ENCODE peak calls at places on chromosomes 16 and 17, in nine cellular contexts. H is choroid plexus epithelial cell, T is fibroblast of the aortic adventitia, K is fibroblast of mammary gland, X is B cell, L is RWPE1, I is AG09319, N is right lobe of liver, U is thoracic aorta. G is an unnamed sample.

GRCh38 chr17:81190591-81190990 is 24.6 kb upstream of the AATK start:
- DNase-seq in X (no peak), U (no peak), N (no peak), I (no peak), T (no peak), H (no peak), L (no peak), K (no peak), G (no peak)

GRCh38 chr17:48646183-48647102 is 20.3 kb upstream of the HOXB9 start:
- DNase-seq in I (no peak), K (no peak), N (no peak), L (no peak), X (no peak), U (no peak), T (no peak), H (no peak), G (peak)

GRCh38 chr16:50067290-50067853 is 1.6 kb downstream of the HEATR3 start:
- DNase-seq in I (peak), L (peak), X (no peak), K (peak), U (no peak), T (peak), H (peak), N (no peak), G (peak)

GRCh38 chr17:82831041-82831817 is 8.6 kb downstream of the ZNF750 start:
- DNase-seq in T (no peak), L (no peak), U (no peak), K (no peak), X (no peak), N (no peak), I (no peak), H (no peak), G (no peak)

GRCh38 chr17:58534901-58535421 is 20.5 kb upstream of the MTMR4 start:
- DNase-seq in N (peak), K (peak), T (peak), L (peak), I (no peak), U (no peak), H (peak), X (no peak), G (no peak)

GRCh38 chr17:15257316-15257925 is 7.7 kb downstream of the PMP22 start:
- DNase-seq in N (peak), H (peak), X (peak), K (peak), I (peak), T (peak), L (peak), U (peak), G (peak)

GRCh38 chr16:85353839-85354622 is 241.8 kb upstream of the CIBAR2 start:
- DNase-seq in K (no peak), I (no peak), U (no peak), X (no peak), L (peak), H (no peak), T (no peak), N (no peak), G (no peak)

GRCh38 chr17:48160177-48160967 is 52.8 kb downstream of the SNX11 start:
- DNase-seq in T (no peak), N (peak), K (no peak), H (no peak), L (no peak), U (no peak), X (no peak), I (no peak), G (no peak)

GRCh38 chr16:52068447-52069074 is 478.4 kb downstream of the TOX3 start:
- DNase-seq in N (no peak), H (peak), U (no peak), K (peak), L (peak), T (no peak), X (no peak), I (no peak), G (no peak)

GRCh38 chr17:60525347-60525623 is 757 bp downstream of the APPBP2 start:
- DNase-seq in X (no peak), T (peak), N (no peak), K (peak), L (no peak), H (no peak), I (no peak), U (no peak), G (no peak)

GRCh38 chr16:2963611-2964415 is at the start of gene KREMEN2:
- DNase-seq in K (no peak), H (peak), N (peak), U (no peak), T (no peak), L (peak), X (no peak), I (no peak), G (peak)

GRCh38 chr17:80935526-80935925 is 56.1 kb upstream of the CHMP6 start:
- DNase-seq in T (no peak), L (no peak), U (no peak), I (no peak), X (no peak), K (no peak), H (no peak), N (no peak), G (no peak)

GRCh38 chr16:9047689-9048301 is 43.6 kb upstream of the HAPSTR1 start:
- DNase-seq in I (peak), T (peak), N (peak), L (peak), U (peak), X (no peak), H (peak), K (peak), G (peak)

GRCh38 chr16:9048302-9048700 is 43.1 kb upstream of the HAPSTR1 start:
- DNase-seq in H (peak), N (no peak), X (no peak), K (peak), T (no peak), L (no peak), U (no peak), I (no peak), G (no peak)

GRCh38 chr16:9053006-9053601 is 38.3 kb upstream of the HAPSTR1 start:
- DNase-seq in U (peak), K (peak), I (no peak), X (no peak), T (peak), N (no peak), L (peak), H (peak), G (peak)

GRCh38 chr16:9049241-9049640 is 42.2 kb upstream of the HAPSTR1 start:
- DNase-seq in U (no peak), L (no peak), X (no peak), H (peak), I (no peak), N (no peak), K (peak), T (peak), G (no peak)

DNA sequence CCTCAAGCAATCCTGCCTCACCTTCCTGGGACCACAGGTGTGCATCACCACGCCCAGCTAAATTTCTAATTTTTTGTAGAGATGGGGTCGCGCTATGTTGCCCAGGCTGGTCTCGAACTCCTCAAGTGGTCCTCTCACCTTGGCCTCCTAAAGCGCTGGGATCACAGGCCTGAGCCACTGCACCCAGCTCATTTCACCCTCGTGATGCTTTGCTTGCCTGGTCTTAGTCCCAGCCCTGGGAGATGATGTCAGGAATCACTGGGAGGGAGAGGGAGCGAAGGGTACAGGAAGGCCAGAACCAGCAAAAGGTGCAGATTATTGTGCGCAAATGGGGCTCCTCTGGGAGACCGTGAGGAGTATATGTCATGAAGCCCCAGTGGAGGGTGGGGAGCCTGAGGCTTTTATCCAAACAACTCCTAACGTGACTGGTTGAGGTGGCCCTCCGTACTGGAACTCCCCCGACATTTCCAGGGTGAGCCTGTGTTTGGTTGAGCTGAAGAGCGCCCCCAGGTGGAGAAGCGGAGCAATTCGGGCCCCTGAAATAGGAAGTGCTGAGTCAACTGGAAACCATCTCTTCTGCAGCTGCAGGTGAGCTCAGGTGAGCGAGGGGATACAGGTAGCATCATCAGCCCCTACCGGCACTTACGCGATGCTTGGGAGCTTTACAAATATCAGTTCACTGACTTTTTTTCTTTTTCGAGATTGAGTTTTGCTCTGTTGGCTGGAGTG is 41.2 kb upstream of the HAPSTR1 start:
- DNase-seq in L (no peak), H (peak), N (no peak), K (peak), T (no peak), U (no peak), X (no peak), I (no peak), G (no peak)
- TF ChIP-seq CTCF in L (peak), H (peak), N (no peak), K (peak), T (peak), U (no peak), X (peak), I (peak), G (no peak)

DNA sequence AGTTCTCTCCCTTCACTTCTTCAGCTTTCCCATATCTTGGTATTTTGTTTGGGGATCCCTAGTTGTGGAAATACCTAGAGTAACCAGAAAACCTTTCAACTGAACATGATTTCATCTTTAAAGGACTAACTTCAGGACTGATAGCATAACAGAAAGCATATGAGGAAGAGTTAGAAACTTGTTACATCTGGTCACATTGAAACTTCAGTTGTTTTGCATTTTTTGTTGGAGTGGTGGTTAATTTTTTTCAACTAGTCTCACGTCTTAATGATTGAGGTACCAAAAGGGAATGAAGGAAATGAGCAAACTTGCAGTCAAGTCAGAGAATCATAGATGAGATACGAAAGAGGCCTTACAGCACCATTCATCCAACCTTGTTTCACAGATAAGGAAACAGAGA is 49.6 kb downstream of the TANGO6 start:
- DNase-seq in U (no peak), L (no peak), H (no peak), I (no peak), T (no peak), N (no peak), X (no peak), K (no peak), G (no peak)
- TF ChIP-seq CTCF in U (no peak), L (no peak), H (no peak), I (no peak), T (no peak), N (no peak), X (no peak), K (no peak), G (no peak)

GRCh38 chr16:68444058-68444657 is 4.2 kb downstream of the SMPD3 start:
- DNase-seq in N (no peak), L (peak), I (no peak), K (peak), H (peak), X (no peak), U (no peak), T (peak), G (peak)

GRCh38 chr16:68446941-68447675 is 1.2 kb downstream of the SMPD3 start:
- DNase-seq in L (no peak), K (no peak), U (no peak), I (no peak), H (no peak), X (no peak), T (no peak), N (no peak), G (peak)

GRCh38 chr16:68448360-68448970 is at the start of gene SMPD3:
- DNase-seq in T (peak), U (peak), I (peak), K (peak), H (peak), N (peak), X (peak), L (peak), G (peak)

GRCh38 chr16:68447721-68448359 is 468 bp downstream of the SMPD3 start:
- DNase-seq in H (no peak), T (no peak), L (no peak), X (no peak), U (no peak), K (no peak), N (peak), I (no peak), G (no peak)

DNA sequence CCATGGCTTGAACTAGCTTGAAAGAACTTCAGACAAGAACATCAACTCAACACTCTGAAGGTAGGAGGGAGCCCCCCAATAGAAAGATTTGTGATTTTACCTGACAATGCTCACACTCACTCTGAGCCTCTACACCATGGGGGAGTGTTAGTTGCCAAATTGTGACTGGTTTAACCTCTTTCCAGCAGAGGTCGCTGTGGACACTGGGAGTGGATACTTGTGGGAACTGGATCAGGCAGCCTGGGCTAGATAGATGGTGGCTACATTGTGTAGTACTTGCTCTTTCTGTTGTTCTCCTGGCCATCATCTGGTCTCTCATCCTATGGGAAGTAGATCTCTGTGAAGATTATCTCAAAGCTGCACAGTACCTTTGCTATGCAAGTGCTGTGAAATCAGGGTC is 2.9 kb downstream of the SMPD3 start:
- DNase-seq in I (no peak), H (peak), N (no peak), K (peak), X (no peak), T (no peak), L (peak), U (no peak), G (peak)
- TF ChIP-seq CTCF in I (peak), H (peak), N (peak), K (peak), X (peak), T (no peak), L (no peak), U (no peak), G (peak)

DNA sequence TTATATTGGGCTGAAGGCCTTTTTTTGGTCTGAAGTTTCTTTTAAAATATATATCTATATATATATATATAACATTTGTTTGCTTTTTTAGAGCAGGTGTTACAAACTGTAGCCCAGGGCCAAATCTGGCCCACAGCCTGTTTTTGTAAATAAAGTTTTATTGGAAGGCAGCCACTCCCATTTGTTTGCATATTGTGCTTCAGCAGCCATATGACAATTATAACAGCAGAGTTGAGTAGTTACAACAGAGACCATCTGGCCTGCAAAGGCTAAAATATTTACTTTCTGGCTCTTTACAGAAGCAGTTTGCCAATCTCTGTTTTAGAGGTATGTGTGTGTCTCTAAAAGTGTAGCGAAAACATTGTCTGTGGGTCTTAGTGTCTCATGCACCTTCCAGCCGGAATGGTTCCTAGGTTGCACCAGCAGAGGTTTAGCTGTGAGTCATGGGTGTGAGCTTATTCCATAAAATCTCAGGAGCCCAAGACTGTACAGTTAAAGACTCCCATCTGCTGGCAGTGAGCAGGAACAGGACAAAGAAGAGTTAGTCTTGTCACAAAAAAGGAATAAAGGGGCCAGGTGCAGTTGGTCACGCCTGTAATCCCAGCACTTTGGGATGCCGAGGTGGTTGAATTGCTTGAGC is 23.8 kb downstream of the LCMT1 start:
- DNase-seq in X (no peak), I (no peak), H (peak), L (peak), T (peak), N (no peak), K (peak), U (no peak), G (no peak)
- TF ChIP-seq CTCF in X (no peak), I (peak), H (peak), L (no peak), T (peak), N (no peak), K (peak), U (no peak), G (no peak)

GRCh38 chr17:28385037-28385797 is 13.7 kb downstream of the SARM1 start:
- DNase-seq in I (no peak), U (no peak), L (no peak), K (no peak), N (peak), H (no peak), T (no peak), X (no peak), G (no peak)
- TF ChIP-seq CTCF in I (no peak), U (no peak), L (no peak), K (no peak), N (no peak), H (no peak), T (no peak), X (no peak), G (no peak)

GRCh38 chr16:89639385-89639784 is 18.1 kb downstream of the CHMP1A start:
- DNase-seq in I (no peak), T (no peak), U (no peak), L (no peak), H (no peak), N (no peak), K (no peak), X (no peak), G (no peak)

GRCh38 chr16:89638455-89638854 is 19.1 kb downstream of the CHMP1A start:
- DNase-seq in I (no peak), K (no peak), L (no peak), T (no peak), U (no peak), H (no peak), X (no peak), N (no peak), G (no peak)

GRCh38 chr16:89643769-89644300 is 13.7 kb downstream of the CHMP1A start:
- DNase-seq in K (no peak), X (no peak), I (no peak), T (no peak), L (no peak), H (no peak), U (no peak), N (no peak), G (no peak)

GRCh38 chr16:89642574-89642973 is 14.9 kb downstream of the CHMP1A start:
- DNase-seq in L (no peak), K (no peak), H (no peak), I (no peak), X (no peak), T (no peak), N (no peak), U (no peak), G (no peak)

GRCh38 chr16:89641719-89642187 is 15.8 kb downstream of the CHMP1A start:
- DNase-seq in K (no peak), I (no peak), N (no peak), H (no peak), U (no peak), L (no peak), X (no peak), T (no peak), G (no peak)
- TF ChIP-seq CTCF in K (no peak), I (no peak), N (no peak), H (no peak), U (no peak), L (no peak), X (no peak), T (no peak), G (no peak)

DNA sequence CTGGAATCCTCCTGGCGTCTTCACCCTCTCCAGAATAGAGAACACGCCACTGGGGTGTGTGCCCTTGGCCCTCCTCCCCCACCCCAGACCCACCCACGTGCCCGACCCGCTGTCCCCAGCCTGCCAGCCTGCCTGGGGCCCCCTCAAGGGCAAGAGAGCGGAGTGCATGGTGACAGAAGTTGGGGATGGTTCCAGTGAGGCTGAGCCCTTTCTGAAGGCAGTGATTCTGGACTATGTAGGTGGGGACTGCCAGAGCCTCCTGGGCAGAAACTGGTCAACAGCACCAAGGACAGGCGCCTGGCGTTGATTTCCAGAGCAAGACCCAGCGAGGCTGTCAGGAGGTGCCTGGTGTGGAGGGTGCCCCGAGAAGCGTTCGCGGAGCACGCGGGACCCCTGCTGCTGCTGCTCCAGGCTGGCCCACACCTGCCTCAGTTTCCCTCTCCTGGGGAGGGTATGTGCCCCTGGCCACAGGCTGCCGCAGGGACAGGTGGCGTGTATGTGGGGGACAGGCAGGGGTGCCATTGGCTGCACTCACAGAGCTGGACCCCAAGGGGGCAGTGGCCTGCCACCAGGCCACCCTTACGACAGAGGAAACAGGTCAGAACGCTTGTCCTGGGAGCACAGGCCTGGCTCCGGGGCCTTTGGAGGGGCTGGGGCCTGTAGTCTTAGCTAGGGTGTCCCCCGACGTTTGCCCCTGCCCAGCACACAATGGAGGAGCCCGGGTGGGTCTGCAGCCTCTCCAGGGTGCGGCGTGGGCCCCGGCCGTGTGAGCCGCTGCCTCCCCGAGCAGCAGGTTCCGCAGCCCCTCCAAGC is 1.2 kb downstream of the SSTR5 start:
- DNase-seq in T (no peak), N (no peak), X (no peak), I (no peak), H (no peak), U (no peak), K (no peak), L (no peak), G (no peak)
- TF ChIP-seq CTCF in T (no peak), N (no peak), X (no peak), I (no peak), H (peak), U (peak), K (no peak), L (peak), G (no peak)

GRCh38 chr16:30534368-30535105 is at the start of gene ZNF747:
- DNase-seq in I (peak), K (peak), H (peak), X (peak), L (peak), U (peak), N (peak), T (peak), G (peak)
- TF ChIP-seq CTCF in I (no peak), K (no peak), H (no peak), X (no peak), L (no peak), U (no peak), N (no peak), T (no peak), G (no peak)

G was measured in GM20000.